ENCODE peak calls at places on chromosome 15, in eight cellular contexts. One of them, this sample, is unnamed.

GRCh38 chr15:60183366-60183765 is 179.3 kb downstream of the FOXB1 start:
- DNase-seq in H9: no peak
- DNase-seq in OCI-LY7: no peak
- DNase-seq in Peyer's patch: no peak
- DNase-seq in choroid plexus epithelial cell: no peak
- DNase-seq in nephron progenitor cell: no peak
- DNase-seq in AG04450: no peak
- DNase-seq in sigmoid colon: no peak
- DNase-seq in this sample: no peak

GRCh38 chr15:68982976-68983550 is 31.4 kb upstream of the NOX5 start:
- DNase-seq in H9: no peak
- DNase-seq in OCI-LY7: no peak
- DNase-seq in Peyer's patch: no peak
- DNase-seq in choroid plexus epithelial cell: no peak
- DNase-seq in nephron progenitor cell: no peak
- DNase-seq in AG04450: no peak
- DNase-seq in sigmoid colon: no peak
- DNase-seq in this sample: no peak

GRCh38 chr15:99592135-99592845 is 26.5 kb downstream of the MEF2A start:
- DNase-seq in H9: no peak
- DNase-seq in OCI-LY7: no peak
- DNase-seq in Peyer's patch: no peak
- DNase-seq in choroid plexus epithelial cell: peak
- DNase-seq in nephron progenitor cell: no peak
- DNase-seq in AG04450: peak
- DNase-seq in sigmoid colon: no peak
- DNase-seq in this sample: no peak

GRCh38 chr15:68292157-68292781 is 14.7 kb downstream of the FEM1B start:
- DNase-seq in H9: no peak
- DNase-seq in OCI-LY7: no peak
- DNase-seq in Peyer's patch: no peak
- DNase-seq in choroid plexus epithelial cell: no peak
- DNase-seq in nephron progenitor cell: no peak
- DNase-seq in AG04450: no peak
- DNase-seq in sigmoid colon: no peak
- DNase-seq in this sample: no peak

GRCh38 chr15:89399070-89399389 is 64.4 kb upstream of the POLG start:
- DNase-seq in H9: no peak
- DNase-seq in OCI-LY7: no peak
- DNase-seq in Peyer's patch: no peak
- DNase-seq in choroid plexus epithelial cell: no peak
- DNase-seq in nephron progenitor cell: no peak
- DNase-seq in AG04450: no peak
- DNase-seq in sigmoid colon: no peak
- DNase-seq in this sample: no peak

GRCh38 chr15:69612112-69612511 is 159.5 kb downstream of the RPLP1 start:
- DNase-seq in H9: no peak
- DNase-seq in OCI-LY7: no peak
- DNase-seq in Peyer's patch: no peak
- DNase-seq in choroid plexus epithelial cell: no peak
- DNase-seq in nephron progenitor cell: no peak
- DNase-seq in AG04450: no peak
- DNase-seq in sigmoid colon: no peak
- DNase-seq in this sample: no peak

GRCh38 chr15:78301813-78302212 is 2.4 kb upstream of the SKIC8 start:
- DNase-seq in H9: no peak
- DNase-seq in OCI-LY7: no peak
- DNase-seq in Peyer's patch: no peak
- DNase-seq in choroid plexus epithelial cell: peak
- DNase-seq in nephron progenitor cell: no peak
- DNase-seq in AG04450: no peak
- DNase-seq in sigmoid colon: no peak
- DNase-seq in this sample: no peak

GRCh38 chr15:78450285-78450858 is 12.4 kb downstream of the IREB2 start:
- DNase-seq in H9: no peak
- DNase-seq in OCI-LY7: no peak
- DNase-seq in Peyer's patch: no peak
- DNase-seq in choroid plexus epithelial cell: no peak
- DNase-seq in nephron progenitor cell: no peak
- DNase-seq in AG04450: no peak
- DNase-seq in sigmoid colon: no peak
- DNase-seq in this sample: no peak

GRCh38 chr15:68365140-68365745 is 66.7 kb downstream of the ITGA11 start:
- DNase-seq in H9: no peak
- DNase-seq in OCI-LY7: no peak
- DNase-seq in Peyer's patch: no peak
- DNase-seq in choroid plexus epithelial cell: no peak
- DNase-seq in nephron progenitor cell: no peak
- DNase-seq in AG04450: no peak
- DNase-seq in sigmoid colon: no peak
- DNase-seq in this sample: no peak

GRCh38 chr15:74053941-74054529 is 28.3 kb downstream of the GOLGA6A start:
- DNase-seq in H9: peak
- DNase-seq in OCI-LY7: peak
- DNase-seq in Peyer's patch: peak
- DNase-seq in choroid plexus epithelial cell: peak
- DNase-seq in nephron progenitor cell: peak
- DNase-seq in AG04450: peak
- DNase-seq in sigmoid colon: peak
- DNase-seq in this sample: peak

GRCh38 chr15:89502867-89503595 is 6.6 kb upstream of the RHCG start:
- DNase-seq in H9: peak
- DNase-seq in OCI-LY7: no peak
- DNase-seq in Peyer's patch: no peak
- DNase-seq in choroid plexus epithelial cell: no peak
- DNase-seq in nephron progenitor cell: no peak
- DNase-seq in AG04450: no peak
- DNase-seq in sigmoid colon: no peak
- DNase-seq in this sample: no peak

GRCh38 chr15:44489464-44489863 is 47.5 kb upstream of the EIF3J start:
- DNase-seq in H9: no peak
- DNase-seq in OCI-LY7: no peak
- DNase-seq in Peyer's patch: no peak
- DNase-seq in choroid plexus epithelial cell: peak
- DNase-seq in nephron progenitor cell: no peak
- DNase-seq in AG04450: peak
- DNase-seq in sigmoid colon: no peak
- DNase-seq in this sample: no peak

GRCh38 chr15:34682673-34683072 is 72.1 kb downstream of the GJD2 start:
- DNase-seq in H9: no peak
- DNase-seq in OCI-LY7: no peak
- DNase-seq in Peyer's patch: no peak
- DNase-seq in choroid plexus epithelial cell: peak
- DNase-seq in nephron progenitor cell: no peak
- DNase-seq in AG04450: peak
- DNase-seq in sigmoid colon: no peak
- DNase-seq in this sample: no peak

GRCh38 chr15:73050561-73051297 is 1.5 kb upstream of the NEO1 start:
- DNase-seq in H9: no peak
- DNase-seq in OCI-LY7: no peak
- DNase-seq in Peyer's patch: no peak
- DNase-seq in choroid plexus epithelial cell: no peak
- DNase-seq in nephron progenitor cell: no peak
- DNase-seq in AG04450: no peak
- DNase-seq in sigmoid colon: no peak
- DNase-seq in this sample: no peak

GRCh38 chr15:83446904-83447708 is at the start of gene SH3GL3:
- DNase-seq in H9: peak
- DNase-seq in OCI-LY7: no peak
- DNase-seq in Peyer's patch: peak
- DNase-seq in choroid plexus epithelial cell: peak
- DNase-seq in nephron progenitor cell: peak
- DNase-seq in AG04450: no peak
- DNase-seq in sigmoid colon: peak
- DNase-seq in this sample: peak
- TF ChIP-seq CTCF in H9: peak
- TF ChIP-seq CTCF in OCI-LY7: no peak
- TF ChIP-seq CTCF in Peyer's patch: no peak
- TF ChIP-seq CTCF in choroid plexus epithelial cell: peak
- TF ChIP-seq CTCF in nephron progenitor cell: no peak
- TF ChIP-seq CTCF in AG04450: peak
- TF ChIP-seq CTCF in sigmoid colon: no peak
- TF ChIP-seq CTCF in this sample: no peak

GRCh38 chr15:76328962-76329361 is 7.6 kb upstream of the ISL2 start:
- DNase-seq in H9: no peak
- DNase-seq in OCI-LY7: no peak
- DNase-seq in Peyer's patch: no peak
- DNase-seq in choroid plexus epithelial cell: no peak
- DNase-seq in nephron progenitor cell: no peak
- DNase-seq in AG04450: no peak
- DNase-seq in sigmoid colon: no peak
- DNase-seq in this sample: no peak

GRCh38 chr15:76327191-76328105 is 9.1 kb upstream of the ISL2 start:
- DNase-seq in H9: no peak
- DNase-seq in OCI-LY7: no peak
- DNase-seq in Peyer's patch: no peak
- DNase-seq in choroid plexus epithelial cell: no peak
- DNase-seq in nephron progenitor cell: no peak
- DNase-seq in AG04450: no peak
- DNase-seq in sigmoid colon: no peak
- DNase-seq in this sample: no peak

GRCh38 chr15:76324066-76324465 is 12.5 kb upstream of the ISL2 start:
- DNase-seq in H9: no peak
- DNase-seq in OCI-LY7: no peak
- DNase-seq in Peyer's patch: no peak
- DNase-seq in choroid plexus epithelial cell: no peak
- DNase-seq in nephron progenitor cell: no peak
- DNase-seq in AG04450: no peak
- DNase-seq in sigmoid colon: no peak
- DNase-seq in this sample: no peak

GRCh38 chr15:76328106-76328696 is 8.4 kb upstream of the ISL2 start:
- DNase-seq in H9: no peak
- DNase-seq in OCI-LY7: no peak
- DNase-seq in Peyer's patch: no peak
- DNase-seq in choroid plexus epithelial cell: no peak
- DNase-seq in nephron progenitor cell: no peak
- DNase-seq in AG04450: no peak
- DNase-seq in sigmoid colon: no peak
- DNase-seq in this sample: no peak

GRCh38 chr15:76325704-76326103 is 10.9 kb upstream of the ISL2 start:
- DNase-seq in H9: no peak
- DNase-seq in OCI-LY7: no peak
- DNase-seq in Peyer's patch: no peak
- DNase-seq in choroid plexus epithelial cell: no peak
- DNase-seq in nephron progenitor cell: no peak
- DNase-seq in AG04450: no peak
- DNase-seq in sigmoid colon: no peak
- DNase-seq in this sample: no peak
- TF ChIP-seq CTCF in H9: no peak
- TF ChIP-seq CTCF in OCI-LY7: no peak
- TF ChIP-seq CTCF in Peyer's patch: no peak
- TF ChIP-seq CTCF in choroid plexus epithelial cell: no peak
- TF ChIP-seq CTCF in nephron progenitor cell: no peak
- TF ChIP-seq CTCF in AG04450: no peak
- TF ChIP-seq CTCF in sigmoid colon: no peak
- TF ChIP-seq CTCF in this sample: no peak

GRCh38 chr15:48962662-48963523 is 826 bp downstream of the SHC4 start:
- DNase-seq in H9: peak
- DNase-seq in OCI-LY7: no peak
- DNase-seq in Peyer's patch: no peak
- DNase-seq in choroid plexus epithelial cell: peak
- DNase-seq in nephron progenitor cell: peak
- DNase-seq in AG04450: no peak
- DNase-seq in sigmoid colon: peak
- DNase-seq in this sample: peak
- TF ChIP-seq CTCF in H9: no peak
- TF ChIP-seq CTCF in OCI-LY7: no peak
- TF ChIP-seq CTCF in Peyer's patch: no peak
- TF ChIP-seq CTCF in choroid plexus epithelial cell: no peak
- TF ChIP-seq CTCF in nephron progenitor cell: no peak
- TF ChIP-seq CTCF in AG04450: no peak
- TF ChIP-seq CTCF in sigmoid colon: no peak
- TF ChIP-seq CTCF in this sample: no peak

GRCh38 chr15:71115567-71116351 is 488 bp downstream of the THSD4 start:
- DNase-seq in H9: peak
- DNase-seq in OCI-LY7: no peak
- DNase-seq in Peyer's patch: no peak
- DNase-seq in choroid plexus epithelial cell: peak
- DNase-seq in nephron progenitor cell: peak
- DNase-seq in AG04450: no peak
- DNase-seq in sigmoid colon: no peak
- DNase-seq in this sample: peak
- TF ChIP-seq CTCF in H9: peak
- TF ChIP-seq CTCF in OCI-LY7: no peak
- TF ChIP-seq CTCF in Peyer's patch: no peak
- TF ChIP-seq CTCF in choroid plexus epithelial cell: no peak
- TF ChIP-seq CTCF in nephron progenitor cell: no peak
- TF ChIP-seq CTCF in AG04450: no peak
- TF ChIP-seq CTCF in sigmoid colon: no peak
- TF ChIP-seq CTCF in this sample: no peak

DNA sequence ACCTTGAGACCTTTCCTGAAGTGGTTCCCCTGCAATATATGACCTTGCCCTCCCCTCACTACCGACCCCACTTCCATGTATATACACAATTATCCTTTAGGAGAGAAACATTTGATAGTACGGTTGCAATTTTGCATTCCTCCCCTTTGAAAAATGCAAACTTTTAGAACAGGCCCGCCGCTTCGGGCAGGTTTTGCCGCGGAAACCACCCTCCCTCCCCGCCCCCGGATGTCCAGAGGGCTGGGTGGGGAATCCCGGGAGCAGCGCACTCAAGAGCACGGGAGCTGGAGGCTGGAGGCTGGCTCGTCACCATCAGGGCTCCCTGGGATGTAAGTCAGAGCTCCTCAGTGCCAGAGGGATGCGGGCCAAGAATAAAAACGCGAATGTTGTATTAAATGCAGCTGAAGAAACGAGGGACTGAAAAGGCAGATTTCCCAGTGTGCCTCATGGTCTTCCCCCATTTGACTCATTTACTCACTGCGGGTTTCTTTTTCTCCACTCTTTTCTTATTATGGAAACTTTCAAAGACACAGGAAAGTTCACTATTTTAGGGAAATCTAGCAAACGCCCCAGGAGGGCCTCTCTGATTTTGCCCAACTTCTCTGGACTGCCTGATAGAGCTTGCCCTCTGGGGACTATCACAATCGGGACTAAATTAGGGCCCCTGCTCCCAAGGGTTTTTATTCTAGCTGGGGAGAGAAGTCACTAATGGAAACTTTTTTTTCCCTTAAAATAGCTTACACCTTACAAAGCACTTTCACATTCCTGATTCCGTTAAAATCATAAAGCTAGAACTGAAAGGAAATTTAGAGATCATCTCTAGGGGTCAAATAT is 2.9 kb upstream of the USP3 start:
- DNase-seq in H9: peak
- DNase-seq in OCI-LY7: peak
- DNase-seq in Peyer's patch: peak
- DNase-seq in choroid plexus epithelial cell: peak
- DNase-seq in nephron progenitor cell: peak
- DNase-seq in AG04450: peak
- DNase-seq in sigmoid colon: peak
- DNase-seq in this sample: peak
- TF ChIP-seq CTCF in H9: no peak
- TF ChIP-seq CTCF in OCI-LY7: no peak
- TF ChIP-seq CTCF in Peyer's patch: no peak
- TF ChIP-seq CTCF in choroid plexus epithelial cell: no peak
- TF ChIP-seq CTCF in nephron progenitor cell: no peak
- TF ChIP-seq CTCF in AG04450: no peak
- TF ChIP-seq CTCF in sigmoid colon: no peak
- TF ChIP-seq CTCF in this sample: no peak

GRCh38 chr15:52261498-52262242 is 33.9 kb downstream of the MYO5C start:
- DNase-seq in H9: peak
- DNase-seq in OCI-LY7: peak
- DNase-seq in Peyer's patch: peak
- DNase-seq in choroid plexus epithelial cell: peak
- DNase-seq in nephron progenitor cell: peak
- DNase-seq in AG04450: peak
- DNase-seq in sigmoid colon: peak
- DNase-seq in this sample: peak
- TF ChIP-seq CTCF in H9: no peak
- TF ChIP-seq CTCF in OCI-LY7: peak
- TF ChIP-seq CTCF in Peyer's patch: no peak
- TF ChIP-seq CTCF in choroid plexus epithelial cell: peak
- TF ChIP-seq CTCF in nephron progenitor cell: peak
- TF ChIP-seq CTCF in AG04450: peak
- TF ChIP-seq CTCF in sigmoid colon: no peak
- TF ChIP-seq CTCF in this sample: no peak